ENCODE peak calls at places on chromosomes 4 and X, in seven cellular contexts. D, N, V, C, K, U and P are unnamed samples. For H3K27me3, the result is how much of the 10 kb centered on the place peaks cover.

GRCh38 chr4:69999420-69999819 is 3.7 kb downstream of the STATH start:
- DNase-seq in D (no peak), N (no peak), V (no peak), C (no peak), K (no peak), U (no peak), P (no peak)

GRCh38 chrX:46407753-46408130 is 137.5 kb downstream of the ZNF674 start:
- DNase-seq in D (no peak), N (no peak), V (no peak), C (no peak), K (peak), U (no peak), P (no peak)

GRCh38 chrX:20060961-20061868 is 55.5 kb downstream of the MAP7D2 start:
- DNase-seq in D (no peak), N (no peak), V (peak), C (no peak), K (no peak), U (peak), P (no peak)

GRCh38 chr4:11416071-11416766 is 12.5 kb downstream of the HS3ST1 start:
- DNase-seq in D (no peak), N (no peak), V (no peak), C (no peak), K (no peak), U (no peak), P (no peak)

GRCh38 chrX:47191331-47191730 is 2.3 kb upstream of the UBA1 start:
- DNase-seq in D (no peak), N (peak), V (peak), C (no peak), K (no peak), U (peak), P (peak)

GRCh38 chrX:74906427-74906826 is 18.8 kb downstream of the NEXMIF start:
- DNase-seq in D (no peak), N (no peak), V (no peak), C (no peak), K (no peak), U (no peak), P (no peak)

GRCh38 chr4:145501051-145501660 is 19.5 kb downstream of the SMAD1 start:
- DNase-seq in D (no peak), N (no peak), V (no peak), C (no peak), K (no peak), U (no peak), P (no peak)

GRCh38 chr4:76781698-76782595 is 116.0 kb downstream of the SOWAHB start:
- DNase-seq in D (no peak), N (no peak), V (no peak), C (peak), K (no peak), U (peak), P (no peak)

GRCh38 chr4:150862829-150863228 is 152.3 kb downstream of the LRBA start:
- DNase-seq in D (no peak), N (no peak), V (no peak), C (no peak), K (no peak), U (peak), P (no peak)

GRCh38 chrX:110341189-110342035 is 17.2 kb upstream of the RTL9 start:
- DNase-seq in D (no peak), N (no peak), V (no peak), C (no peak), K (no peak), U (no peak), P (no peak)

GRCh38 chr4:162659716-162660115 is 495.9 kb upstream of the FSTL5 start:
- DNase-seq in D (no peak), N (no peak), V (no peak), C (no peak), K (no peak), U (no peak), P (no peak)

GRCh38 chr4:155307731-155308277 is 69.0 kb downstream of the MAP9 start:
- DNase-seq in D (no peak), N (peak), V (no peak), C (no peak), K (no peak), U (no peak), P (no peak)

GRCh38 chr4:184906480-184907097 is 80.8 kb upstream of the ACSL1 start:
- DNase-seq in D (no peak), N (no peak), V (no peak), C (no peak), K (no peak), U (no peak), P (no peak)

GRCh38 chr4:102842367-102842766 is 15.0 kb upstream of the UBE2D3 start:
- DNase-seq in D (no peak), N (no peak), V (no peak), C (no peak), K (no peak), U (no peak), P (no peak)

GRCh38 chr4:74794341-74794801 is at the start of gene BTC:
- DNase-seq in D (peak), N (peak), V (no peak), C (peak), K (peak), U (peak), P (no peak)

GRCh38 chr4:37400326-37400881 is 155.9 kb downstream of the NWD2 start:
- DNase-seq in D (no peak), N (no peak), V (no peak), C (no peak), K (no peak), U (no peak), P (no peak)

GRCh38 chr4:173805884-173806283 is 275.9 kb upstream of the HAND2 start:
- DNase-seq in D (no peak), N (no peak), V (no peak), C (no peak), K (no peak), U (no peak), P (no peak)

GRCh38 chrX:12701625-12702024 is 89.6 kb upstream of the PRPS2 start:
- DNase-seq in D (peak), N (peak), V (peak), C (peak), K (peak), U (peak), P (no peak)

GRCh38 chrX:102651242-102651967 is at the start of gene GPRASP1:
- DNase-seq in D (peak), N (peak), V (peak), C (peak), K (peak), U (no peak), P (peak)

GRCh38 chr4:7939377-7940108 is at the start of gene AFAP1:
- DNase-seq in D (peak), N (peak), V (peak), C (peak), K (peak), U (no peak), P (peak)

GRCh38 chr4:12562016-12562415 is 922.1 kb downstream of the RAB28 start:
- DNase-seq in D (no peak), N (no peak), V (no peak), C (no peak), K (no peak), U (no peak), P (no peak)

GRCh38 chrX:111743316-111743715 is 62.3 kb downstream of the ALG13 start:
- DNase-seq in D (no peak), N (no peak), V (no peak), C (no peak), K (no peak), U (no peak), P (no peak)

GRCh38 chr4:142416711-142417275 is 429.3 kb downstream of the INPP4B start:
- DNase-seq in D (no peak), N (no peak), V (no peak), C (no peak), K (no peak), U (no peak), P (peak)

GRCh38 chrX:2342281-2342688 is 158.5 kb downstream of the DHRSX start:
- DNase-seq in D (no peak), N (no peak), V (no peak), C (no peak), K (no peak), U (no peak), P (no peak)

GRCh38 chrX:147958316-147958715 is 22.8 kb upstream of the FMR1NB start:
- DNase-seq in D (no peak), N (no peak), V (no peak), C (no peak), K (no peak), U (no peak), P (no peak)

GRCh38 chr4:41142946-41143720 is 71.2 kb downstream of the APBB2 start:
- DNase-seq in D (no peak), N (no peak), V (no peak), C (no peak), K (peak), U (no peak), P (no peak)

GRCh38 chr4:137819964-137820383 is 287.7 kb upstream of the PCDH18 start:
- DNase-seq in D (no peak), N (peak), V (no peak), C (peak), K (peak), U (peak), P (no peak)

GRCh38 chrX:30971761-30972603 is 82.9 kb upstream of the TAB3 start:
- DNase-seq in D (no peak), N (peak), V (no peak), C (peak), K (peak), U (peak), P (peak)

GRCh38 chr4:7649741-7650531 is 215.2 kb upstream of the PSAPL1 start:
- DNase-seq in D (no peak), N (no peak), V (peak), C (no peak), K (peak), U (no peak), P (peak)

GRCh38 chrX:39519566-39520301 is 578.0 kb downstream of the BCOR start:
- DNase-seq in D (no peak), N (no peak), V (no peak), C (no peak), K (no peak), U (no peak), P (no peak)

GRCh38 chrX:39518451-39519212 is 579.1 kb downstream of the BCOR start:
- DNase-seq in D (no peak), N (peak), V (no peak), C (no peak), K (no peak), U (no peak), P (no peak)

GRCh38 chrX:39516399-39516798 is 581.4 kb downstream of the BCOR start:
- DNase-seq in D (no peak), N (no peak), V (no peak), C (no peak), K (no peak), U (no peak), P (no peak)

GRCh38 chrX:39513836-39514235 is 583.9 kb downstream of the BCOR start:
- DNase-seq in D (no peak), N (no peak), V (no peak), C (no peak), K (peak), U (no peak), P (no peak)

GRCh38 chrX:39519213-39519544 is 578.6 kb downstream of the BCOR start:
- DNase-seq in D (no peak), N (no peak), V (no peak), C (no peak), K (peak), U (no peak), P (no peak)
- H3K27ac ChIP-seq in D (no peak), N (peak), V (no peak), C (no peak), K (no peak), U (no peak), P (no peak)

GRCh38 chr4:121950680-121951569 is 935 bp downstream of the TRPC3 start:
- DNase-seq in D (no peak), N (peak), V (peak), C (peak), K (peak), U (peak), P (no peak)
- H3K27me3 ChIP-seq in D (under half), N (half or more), V (under half), C (under half), K (under half), U (under half), P (under half)

GRCh38 chr4:22480928-22481327 is 34.9 kb downstream of the ADGRA3 start:
- DNase-seq in D (no peak), N (no peak), V (no peak), C (no peak), K (no peak), U (no peak), P (no peak)
- H3K27ac ChIP-seq in D (no peak), N (no peak), V (no peak), C (no peak), K (no peak), U (no peak), P (no peak)

DNA sequence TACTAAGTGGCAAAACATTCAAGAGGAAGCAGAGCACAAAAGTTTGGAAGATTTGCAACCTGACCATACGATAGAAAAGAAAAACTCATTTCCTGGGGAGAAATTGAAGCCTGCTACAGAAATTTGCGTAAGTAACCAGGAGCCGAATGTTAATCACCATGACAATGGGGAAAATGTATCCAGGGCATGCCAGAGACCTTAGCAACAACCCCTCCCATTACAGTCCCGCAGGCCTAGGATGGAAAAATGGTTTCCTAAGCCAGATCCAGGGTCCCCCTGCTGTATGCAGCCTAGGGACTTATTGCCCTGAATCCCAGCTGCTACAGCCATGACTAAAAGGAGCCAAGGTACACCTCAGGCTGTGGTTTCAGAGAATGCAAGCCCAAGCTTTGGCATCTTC is 472.2 kb upstream of the KLHL4 start:
- DNase-seq in D (no peak), N (no peak), V (no peak), C (peak), K (no peak), U (no peak), P (no peak)
- H3K27me3 ChIP-seq in D (under half), N (under half), V (under half), C (under half), K (under half), U (under half), P (under half)